ENCODE peak calls at places on chromosomes 6 and 20, in five cellular contexts. H, E, J, Y and N are unnamed samples.

GRCh38 chr6:32085759-32086458 is 23.2 kb downstream of the TNXB start:
- DNase-seq in H (no peak), E (peak), J (no peak), Y (no peak), N (no peak)

GRCh38 chr6:41051873-41052272 is 1.1 kb upstream of the APOBEC2 start:
- DNase-seq in H (no peak), E (peak), J (no peak), Y (no peak), N (no peak)

GRCh38 chr20:31856516-31856915 is 11.1 kb upstream of the FOXS1 start:
- DNase-seq in H (no peak), E (no peak), J (no peak), Y (no peak), N (no peak)

GRCh38 chr6:71404145-71404966 is 115.7 kb downstream of the OGFRL1 start:
- DNase-seq in H (no peak), E (no peak), J (peak), Y (no peak), N (peak)

GRCh38 chr20:25077610-25078169 is 4.3 kb downstream of the VSX1 start:
- DNase-seq in H (peak), E (no peak), J (no peak), Y (no peak), N (peak)

GRCh38 chr20:61789329-61789728 is 276.4 kb downstream of the TAF4 start:
- DNase-seq in H (no peak), E (no peak), J (peak), Y (no peak), N (peak)

GRCh38 chr6:130516604-130517003 is 150.8 kb downstream of the TMEM200A start:
- DNase-seq in H (no peak), E (no peak), J (no peak), Y (no peak), N (no peak)

GRCh38 chr6:52514514-52514913 is 62.3 kb downstream of the TRAM2 start:
- DNase-seq in H (no peak), E (no peak), J (no peak), Y (peak), N (peak)

GRCh38 chr6:89970609-89971337 is 76.5 kb downstream of the GJA10 start:
- DNase-seq in H (peak), E (no peak), J (peak), Y (no peak), N (peak)

GRCh38 chr20:38997622-38998021 is 35.5 kb downstream of the DHX35 start:
- DNase-seq in H (no peak), E (peak), J (no peak), Y (no peak), N (no peak)

GRCh38 chr20:62795023-62795761 is 1.1 kb upstream of the MRGBP start:
- DNase-seq in H (peak), E (peak), J (no peak), Y (no peak), N (peak)

GRCh38 chr6:137309078-137309762 is 90.0 kb upstream of the IFNGR1 start:
- DNase-seq in H (no peak), E (no peak), J (peak), Y (peak), N (peak)

GRCh38 chr20:32831982-32832381 is 12.2 kb downstream of the MAPRE1 start:
- DNase-seq in H (no peak), E (no peak), J (no peak), Y (no peak), N (no peak)

GRCh38 chr6:135488023-135488422 is 9.5 kb downstream of the AHI1 start:
- DNase-seq in H (no peak), E (no peak), J (peak), Y (no peak), N (peak)

GRCh38 chr6:134491473-134491872 is 173.6 kb upstream of the SGK1 start:
- DNase-seq in H (no peak), E (no peak), J (peak), Y (no peak), N (no peak)

GRCh38 chr6:139996253-139996834 is 621.9 kb upstream of the CITED2 start:
- DNase-seq in H (no peak), E (peak), J (peak), Y (no peak), N (peak)

GRCh38 chr20:49896204-49896603 is 19.1 kb downstream of the SPATA2 start:
- DNase-seq in H (no peak), E (no peak), J (no peak), Y (no peak), N (no peak)

GRCh38 chr6:150924808-150925654 is 59.5 kb downstream of the MTHFD1L start:
- DNase-seq in H (no peak), E (no peak), J (no peak), Y (no peak), N (no peak)

GRCh38 chr6:7628915-7629314 is 38.9 kb downstream of the SNRNP48 start:
- DNase-seq in H (no peak), E (no peak), J (no peak), Y (no peak), N (no peak)

GRCh38 chr6:119195204-119195603 is 116.7 kb upstream of the FAM184A start:
- DNase-seq in H (no peak), E (no peak), J (no peak), Y (no peak), N (no peak)

GRCh38 chr6:41712651-41713103 is 22.7 kb downstream of the TFEB start:
- DNase-seq in H (no peak), E (no peak), J (peak), Y (peak), N (no peak)